ENCODE peak calls at places on chromosomes 12 and 14, in nine cellular contexts. C is natural killer cell; A is lower leg skin; X is astrocyte of the spinal cord; G is kidney epithelial cell; O is CD4-positive, alpha-beta T cell; M is right lobe of liver; V is progenitor cell of endocrine pancreas; Y is lung. K is an unnamed sample.

GRCh38 chr14:44803239-44803905 is 158.4 kb downstream of the KLHL28 start:
- DNase-seq in C (no peak), A (no peak), X (peak; percentile 66), G (no peak), O (no peak), M (no peak), V (no peak), Y (no peak), K (peak; percentile 29)

GRCh38 chr12:30134229-30134628 is 350.5 kb upstream of the TMTC1 start:
- DNase-seq in C (no peak), A (no peak), X (no peak), G (no peak), O (no peak), M (no peak), V (no peak), Y (no peak), K (no peak)

GRCh38 chr12:123973552-123974341 is 732 bp downstream of the ZNF664 start:
- DNase-seq in C (peak; percentile 36), A (peak; percentile 87), X (no peak), G (no peak), O (peak; percentile 16), M (peak; percentile 57), V (peak; percentile 41), Y (peak; percentile 40), K (no peak)

GRCh38 chr12:67320614-67321305 is 51.6 kb downstream of the CAND1 start:
- DNase-seq in C (no peak), A (no peak), X (peak; percentile 19), G (peak; percentile 43), O (no peak), M (no peak), V (no peak), Y (no peak), K (no peak)

GRCh38 chr14:66249544-66249943 is 236.6 kb upstream of the CCDC196 start:
- DNase-seq in C (no peak), A (no peak), X (no peak), G (no peak), O (no peak), M (no peak), V (no peak), Y (no peak), K (no peak)

GRCh38 chr14:60089201-60089600 is 2.5 kb upstream of the PCNX4 start:
- DNase-seq in C (no peak), A (no peak), X (no peak), G (no peak), O (no peak), M (no peak), V (no peak), Y (no peak), K (no peak)

GRCh38 chr14:52563120-52563519 is 10.5 kb downstream of the GPR137C start:
- DNase-seq in C (no peak), A (no peak), X (peak; percentile 46), G (no peak), O (no peak), M (no peak), V (no peak), Y (no peak), K (no peak)

GRCh38 chr14:91068642-91069041 is 8.2 kb upstream of the RPS6KA5 start:
- DNase-seq in C (no peak), A (no peak), X (peak; percentile 26), G (no peak), O (no peak), M (no peak), V (no peak), Y (no peak), K (no peak)

GRCh38 chr12:107973950-107974349 is 155.1 kb upstream of the WSCD2 start:
- DNase-seq in C (no peak), A (no peak), X (no peak), G (no peak), O (no peak), M (no peak), V (no peak), Y (no peak), K (no peak)

GRCh38 chr12:23621910-23622309 is 327.6 kb downstream of the SOX5 start:
- DNase-seq in C (no peak), A (no peak), X (no peak), G (no peak), O (no peak), M (no peak), V (no peak), Y (no peak), K (no peak)

GRCh38 chr12:28104338-28104737 is 85.9 kb upstream of the CCDC91 start:
- DNase-seq in C (no peak), A (no peak), X (peak; percentile 55), G (no peak), O (no peak), M (no peak), V (no peak), Y (no peak), K (no peak)

GRCh38 chr12:50276912-50277671 is 6.2 kb downstream of the LIMA1 start:
- DNase-seq in C (no peak), A (no peak), X (no peak), G (no peak), O (no peak), M (no peak), V (no peak), Y (no peak), K (no peak)

GRCh38 chr12:104547239-104547638 is 90.5 kb downstream of the CHST11 start:
- DNase-seq in C (no peak), A (no peak), X (no peak), G (no peak), O (no peak), M (no peak), V (no peak), Y (no peak), K (no peak)

GRCh38 chr12:109239179-109239578 is 69.9 kb downstream of the FOXN4 start:
- DNase-seq in C (no peak), A (no peak), X (no peak), G (no peak), O (no peak), M (no peak), V (no peak), Y (no peak), K (no peak)

GRCh38 chr12:104586325-104587048 is 129.7 kb downstream of the CHST11 start:
- DNase-seq in C (no peak), A (no peak), X (no peak), G (peak; percentile 35), O (no peak), M (no peak), V (no peak), Y (no peak), K (no peak)

GRCh38 chr12:43676183-43676813 is 82.3 kb downstream of the PUS7L start:
- DNase-seq in C (no peak), A (no peak), X (no peak), G (no peak), O (no peak), M (no peak), V (no peak), Y (no peak), K (no peak)
- TF ChIP-seq CTCF in C (no peak), A (no peak), X (peak; percentile 54), G (peak; percentile 46), O (no peak), M (peak; percentile 29), V (peak; percentile 39), Y (no peak), K (peak; percentile 50)

GRCh38 chr14:97346675-97347074 is 549.5 kb downstream of the VRK1 start:
- DNase-seq in C (no peak), A (no peak), X (no peak), G (no peak), O (no peak), M (no peak), V (no peak), Y (no peak), K (no peak)
- TF ChIP-seq CTCF in C (no peak), A (no peak), X (no peak), G (no peak), O (no peak), M (no peak), V (no peak), Y (no peak), K (no peak)

GRCh38 chr12:65960820-65961691 is 136.8 kb downstream of the HMGA2 start:
- DNase-seq in C (no peak), A (no peak), X (no peak), G (no peak), O (no peak), M (no peak), V (no peak), Y (no peak), K (no peak)

GRCh38 chr12:65961731-65962130 is 137.4 kb downstream of the HMGA2 start:
- DNase-seq in C (no peak), A (no peak), X (peak; percentile 25), G (no peak), O (no peak), M (no peak), V (no peak), Y (no peak), K (no peak)

GRCh38 chr12:65965358-65965757 is 141.1 kb downstream of the HMGA2 start:
- DNase-seq in C (no peak), A (no peak), X (peak; percentile 87), G (no peak), O (no peak), M (no peak), V (no peak), Y (no peak), K (no peak)

GRCh38 chr12:65959452-65959851 is 135.2 kb downstream of the HMGA2 start:
- DNase-seq in C (no peak), A (no peak), X (no peak), G (no peak), O (no peak), M (no peak), V (no peak), Y (no peak), K (no peak)

GRCh38 chr12:65962921-65963883 is 138.9 kb downstream of the HMGA2 start:
- DNase-seq in C (peak; percentile 21), A (no peak), X (peak; percentile 75), G (no peak), O (no peak), M (no peak), V (no peak), Y (no peak), K (no peak)
- TF ChIP-seq CTCF in C (no peak), A (no peak), X (peak; percentile 32), G (peak; percentile 30), O (no peak), M (no peak), V (peak; percentile 38), Y (no peak), K (no peak)

GRCh38 chr12:54603872-54604271 is 15.4 kb upstream of the PPP1R1A start:
- DNase-seq in C (no peak), A (peak; percentile 46), X (no peak), G (no peak), O (no peak), M (no peak), V (no peak), Y (no peak), K (no peak)

GRCh38 chr12:54602661-54603060 is 14.2 kb upstream of the PPP1R1A start:
- DNase-seq in C (no peak), A (no peak), X (no peak), G (no peak), O (no peak), M (no peak), V (no peak), Y (no peak), K (no peak)

GRCh38 chr12:54603173-54603814 is 14.8 kb upstream of the PPP1R1A start:
- DNase-seq in C (peak; percentile 41), A (peak; percentile 90), X (peak; percentile 70), G (no peak), O (peak; percentile 51), M (peak; percentile 72), V (peak; percentile 43), Y (peak; percentile 69), K (peak; percentile 76)

GRCh38 chr12:54604436-54604835 is 16.0 kb upstream of the PPP1R1A start:
- DNase-seq in C (no peak), A (peak; percentile 60), X (no peak), G (no peak), O (no peak), M (no peak), V (no peak), Y (no peak), K (no peak)

GRCh38 chr12:54601841-54602240 is 13.4 kb upstream of the PPP1R1A start:
- DNase-seq in C (no peak), A (no peak), X (no peak), G (no peak), O (no peak), M (no peak), V (no peak), Y (no peak), K (no peak)
- TF ChIP-seq CTCF in C (no peak), A (no peak), X (no peak), G (no peak), O (no peak), M (no peak), V (no peak), Y (no peak), K (no peak)